ENCODE peak calls at places on chromosomes 4 and X, in seven cellular contexts. One of them, this sample, is unnamed. For H3K4me1, the result is how much of the 10 kb centered on the place peaks cover.

GRCh38 chr4:37685211-37685725 is 908 bp downstream of the RELL1 start:
- DNase-seq in prostate gland: no peak
- DNase-seq in Panc1: no peak
- DNase-seq in GM23338: peak
- DNase-seq in IMR-90: peak
- DNase-seq in mammary epithelial cell: peak
- DNase-seq in OCI-LY7: peak
- DNase-seq in this sample: no peak

GRCh38 chr4:113820164-113820563 is 58.6 kb upstream of the CAMK2D start:
- DNase-seq in prostate gland: no peak
- DNase-seq in Panc1: no peak
- DNase-seq in GM23338: no peak
- DNase-seq in IMR-90: peak
- DNase-seq in mammary epithelial cell: no peak
- DNase-seq in OCI-LY7: no peak
- DNase-seq in this sample: no peak

GRCh38 chrX:21905976-21906375 is 34.5 kb upstream of the SMS start:
- DNase-seq in prostate gland: no peak
- DNase-seq in Panc1: no peak
- DNase-seq in GM23338: no peak
- DNase-seq in IMR-90: no peak
- DNase-seq in mammary epithelial cell: no peak
- DNase-seq in OCI-LY7: no peak
- DNase-seq in this sample: no peak

GRCh38 chr4:52248836-52249235 is 197.7 kb downstream of the SPATA18 start:
- DNase-seq in prostate gland: no peak
- DNase-seq in Panc1: no peak
- DNase-seq in GM23338: no peak
- DNase-seq in IMR-90: no peak
- DNase-seq in mammary epithelial cell: peak
- DNase-seq in OCI-LY7: no peak
- DNase-seq in this sample: peak

GRCh38 chr4:73451404-73451803 is 15.4 kb downstream of the AFP start:
- DNase-seq in prostate gland: no peak
- DNase-seq in Panc1: no peak
- DNase-seq in GM23338: peak
- DNase-seq in IMR-90: peak
- DNase-seq in mammary epithelial cell: no peak
- DNase-seq in OCI-LY7: no peak
- DNase-seq in this sample: no peak

GRCh38 chrX:24023972-24024664 is 2.9 kb downstream of the KLHL15 start:
- DNase-seq in prostate gland: no peak
- DNase-seq in Panc1: no peak
- DNase-seq in GM23338: no peak
- DNase-seq in IMR-90: peak
- DNase-seq in mammary epithelial cell: peak
- DNase-seq in OCI-LY7: peak
- DNase-seq in this sample: no peak

GRCh38 chrX:1398431-1399340 is 6.8 kb upstream of the SLC25A6 start:
- DNase-seq in prostate gland: no peak
- DNase-seq in Panc1: no peak
- DNase-seq in GM23338: no peak
- DNase-seq in IMR-90: peak
- DNase-seq in mammary epithelial cell: no peak
- DNase-seq in OCI-LY7: no peak
- DNase-seq in this sample: no peak

GRCh38 chr4:173257732-173258717 is 76.1 kb downstream of the HMGB2 start:
- DNase-seq in prostate gland: peak
- DNase-seq in Panc1: peak
- DNase-seq in GM23338: peak
- DNase-seq in IMR-90: peak
- DNase-seq in mammary epithelial cell: peak
- DNase-seq in OCI-LY7: peak
- DNase-seq in this sample: peak

GRCh38 chr4:48484494-48485168 is 1.5 kb downstream of the SLC10A4 start:
- DNase-seq in prostate gland: no peak
- DNase-seq in Panc1: no peak
- DNase-seq in GM23338: peak
- DNase-seq in IMR-90: no peak
- DNase-seq in mammary epithelial cell: no peak
- DNase-seq in OCI-LY7: no peak
- DNase-seq in this sample: no peak

GRCh38 chrX:11888421-11888820 is 130.4 kb downstream of the MSL3 start:
- DNase-seq in prostate gland: no peak
- DNase-seq in Panc1: no peak
- DNase-seq in GM23338: no peak
- DNase-seq in IMR-90: no peak
- DNase-seq in mammary epithelial cell: peak
- DNase-seq in OCI-LY7: no peak
- DNase-seq in this sample: no peak

GRCh38 chrX:112641449-112641848 is 38.3 kb downstream of the LHFPL1 start:
- DNase-seq in prostate gland: no peak
- DNase-seq in Panc1: no peak
- DNase-seq in GM23338: no peak
- DNase-seq in IMR-90: no peak
- DNase-seq in mammary epithelial cell: no peak
- DNase-seq in OCI-LY7: no peak
- DNase-seq in this sample: no peak

GRCh38 chr4:182724414-182724813 is 192.8 kb downstream of the DCTD start:
- DNase-seq in prostate gland: no peak
- DNase-seq in Panc1: no peak
- DNase-seq in GM23338: no peak
- DNase-seq in IMR-90: peak
- DNase-seq in mammary epithelial cell: peak
- DNase-seq in OCI-LY7: no peak
- DNase-seq in this sample: peak

GRCh38 chr4:98601719-98602118 is 56.7 kb downstream of the TSPAN5 start:
- DNase-seq in prostate gland: no peak
- DNase-seq in Panc1: no peak
- DNase-seq in GM23338: no peak
- DNase-seq in IMR-90: no peak
- DNase-seq in mammary epithelial cell: peak
- DNase-seq in OCI-LY7: no peak
- DNase-seq in this sample: peak

GRCh38 chrX:113929004-113929403 is 654.9 kb upstream of the HTR2C start:
- DNase-seq in prostate gland: peak
- DNase-seq in Panc1: peak
- DNase-seq in GM23338: peak
- DNase-seq in IMR-90: peak
- DNase-seq in mammary epithelial cell: peak
- DNase-seq in OCI-LY7: peak
- DNase-seq in this sample: peak

GRCh38 chr4:87366763-87367162 is 24.2 kb downstream of the HSD17B11 start:
- DNase-seq in prostate gland: no peak
- DNase-seq in Panc1: no peak
- DNase-seq in GM23338: no peak
- DNase-seq in IMR-90: no peak
- DNase-seq in mammary epithelial cell: no peak
- DNase-seq in OCI-LY7: no peak
- DNase-seq in this sample: no peak

GRCh38 chr4:56630876-56631666 is 50.0 kb downstream of the HOPX start:
- DNase-seq in prostate gland: no peak
- DNase-seq in Panc1: no peak
- DNase-seq in GM23338: no peak
- DNase-seq in IMR-90: peak
- DNase-seq in mammary epithelial cell: no peak
- DNase-seq in OCI-LY7: no peak
- DNase-seq in this sample: peak

GRCh38 chr4:6680372-6681034 is 13.2 kb upstream of the S100P start:
- DNase-seq in prostate gland: no peak
- DNase-seq in Panc1: no peak
- DNase-seq in GM23338: peak
- DNase-seq in IMR-90: no peak
- DNase-seq in mammary epithelial cell: no peak
- DNase-seq in OCI-LY7: no peak
- DNase-seq in this sample: no peak

GRCh38 chr4:20283039-20283438 is 31.3 kb downstream of the SLIT2 start:
- DNase-seq in prostate gland: no peak
- DNase-seq in Panc1: no peak
- DNase-seq in GM23338: peak
- DNase-seq in IMR-90: no peak
- DNase-seq in mammary epithelial cell: no peak
- DNase-seq in OCI-LY7: no peak
- DNase-seq in this sample: no peak

GRCh38 chrX:48569958-48570357 is 4.3 kb upstream of the RBM3 start:
- DNase-seq in prostate gland: no peak
- DNase-seq in Panc1: no peak
- DNase-seq in GM23338: no peak
- DNase-seq in IMR-90: peak
- DNase-seq in mammary epithelial cell: peak
- DNase-seq in OCI-LY7: no peak
- DNase-seq in this sample: no peak

GRCh38 chr4:122855491-122855890 is 28.9 kb downstream of the FGF2 start:
- DNase-seq in prostate gland: no peak
- DNase-seq in Panc1: no peak
- DNase-seq in GM23338: no peak
- DNase-seq in IMR-90: no peak
- DNase-seq in mammary epithelial cell: no peak
- DNase-seq in OCI-LY7: peak
- DNase-seq in this sample: no peak

GRCh38 chr4:111880116-111880515 is 265.1 kb upstream of the FAM241A start:
- DNase-seq in prostate gland: no peak
- DNase-seq in Panc1: no peak
- DNase-seq in GM23338: no peak
- DNase-seq in IMR-90: no peak
- DNase-seq in mammary epithelial cell: no peak
- DNase-seq in OCI-LY7: no peak
- DNase-seq in this sample: no peak

GRCh38 chr4:13264126-13264525 is 220.0 kb downstream of the RAB28 start:
- DNase-seq in prostate gland: no peak
- DNase-seq in Panc1: no peak
- DNase-seq in GM23338: no peak
- DNase-seq in IMR-90: no peak
- DNase-seq in mammary epithelial cell: peak
- DNase-seq in OCI-LY7: no peak
- DNase-seq in this sample: no peak

GRCh38 chr4:155819066-155819465 is 47.0 kb downstream of the ASIC5 start:
- DNase-seq in prostate gland: no peak
- DNase-seq in Panc1: no peak
- DNase-seq in GM23338: no peak
- DNase-seq in IMR-90: no peak
- DNase-seq in mammary epithelial cell: no peak
- DNase-seq in OCI-LY7: no peak
- DNase-seq in this sample: no peak

GRCh38 chr4:142452132-142452855 is 393.8 kb downstream of the INPP4B start:
- DNase-seq in prostate gland: no peak
- DNase-seq in Panc1: no peak
- DNase-seq in GM23338: no peak
- DNase-seq in IMR-90: peak
- DNase-seq in mammary epithelial cell: peak
- DNase-seq in OCI-LY7: no peak
- DNase-seq in this sample: peak

GRCh38 chrX:148865237-148865636 is 364.8 kb downstream of the AFF2 start:
- DNase-seq in prostate gland: no peak
- DNase-seq in Panc1: no peak
- DNase-seq in GM23338: peak
- DNase-seq in IMR-90: no peak
- DNase-seq in mammary epithelial cell: no peak
- DNase-seq in OCI-LY7: peak
- DNase-seq in this sample: no peak
- TF ChIP-seq CTCF in prostate gland: no peak
- TF ChIP-seq CTCF in Panc1: peak
- TF ChIP-seq CTCF in GM23338: no peak
- TF ChIP-seq CTCF in IMR-90: no peak
- TF ChIP-seq CTCF in mammary epithelial cell: peak
- TF ChIP-seq CTCF in OCI-LY7: peak
- TF ChIP-seq CTCF in this sample: no peak

GRCh38 chrX:51975360-51975759 is 81.9 kb downstream of the MAGED1 start:
- DNase-seq in prostate gland: no peak
- DNase-seq in Panc1: no peak
- DNase-seq in GM23338: no peak
- DNase-seq in IMR-90: no peak
- DNase-seq in mammary epithelial cell: no peak
- DNase-seq in OCI-LY7: no peak
- DNase-seq in this sample: no peak
- H3K4me1 ChIP-seq in prostate gland: under half
- H3K4me1 ChIP-seq in Panc1: under half
- H3K4me1 ChIP-seq in GM23338: under half
- H3K4me1 ChIP-seq in IMR-90: under half
- H3K4me1 ChIP-seq in mammary epithelial cell: under half
- H3K4me1 ChIP-seq in OCI-LY7: under half
- H3K4me1 ChIP-seq in this sample: under half

DNA sequence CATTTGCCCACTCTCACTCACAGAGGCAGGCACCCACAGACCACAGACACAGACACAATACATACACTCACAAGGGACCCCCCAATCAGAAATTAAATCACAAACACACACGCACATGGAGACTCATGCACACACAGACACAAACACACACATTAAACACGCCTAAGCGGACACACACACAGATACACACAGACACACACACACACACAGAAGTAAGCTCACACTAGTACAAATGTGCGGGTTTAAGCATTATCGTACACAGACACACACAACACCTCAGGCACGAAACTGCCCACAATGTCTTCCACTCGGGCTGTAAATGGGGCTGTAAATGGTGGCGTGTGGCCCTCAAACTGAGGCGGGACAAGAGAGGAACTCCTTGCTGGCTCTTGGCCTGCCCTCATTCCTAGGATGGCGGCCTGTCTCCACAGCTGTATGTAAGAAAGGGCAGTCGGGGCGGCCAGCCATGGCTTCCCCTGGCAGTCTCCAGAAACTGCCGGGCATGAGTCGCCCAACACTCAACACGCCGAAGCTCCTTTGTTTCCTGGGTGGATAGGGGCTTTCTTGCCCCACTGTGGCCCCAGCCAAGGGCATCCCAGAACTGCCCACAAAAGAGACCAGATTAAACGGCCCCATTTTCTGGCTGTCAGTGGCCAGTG is 53.9 kb downstream of the NBDY start:
- DNase-seq in prostate gland: no peak
- DNase-seq in Panc1: no peak
- DNase-seq in GM23338: no peak
- DNase-seq in IMR-90: no peak
- DNase-seq in mammary epithelial cell: no peak
- DNase-seq in OCI-LY7: no peak
- DNase-seq in this sample: no peak
- H3K27ac ChIP-seq in prostate gland: no peak
- H3K27ac ChIP-seq in Panc1: no peak
- H3K27ac ChIP-seq in GM23338: no peak
- H3K27ac ChIP-seq in IMR-90: no peak
- H3K27ac ChIP-seq in mammary epithelial cell: no peak
- H3K27ac ChIP-seq in OCI-LY7: no peak
- H3K27ac ChIP-seq in this sample: no peak

DNA sequence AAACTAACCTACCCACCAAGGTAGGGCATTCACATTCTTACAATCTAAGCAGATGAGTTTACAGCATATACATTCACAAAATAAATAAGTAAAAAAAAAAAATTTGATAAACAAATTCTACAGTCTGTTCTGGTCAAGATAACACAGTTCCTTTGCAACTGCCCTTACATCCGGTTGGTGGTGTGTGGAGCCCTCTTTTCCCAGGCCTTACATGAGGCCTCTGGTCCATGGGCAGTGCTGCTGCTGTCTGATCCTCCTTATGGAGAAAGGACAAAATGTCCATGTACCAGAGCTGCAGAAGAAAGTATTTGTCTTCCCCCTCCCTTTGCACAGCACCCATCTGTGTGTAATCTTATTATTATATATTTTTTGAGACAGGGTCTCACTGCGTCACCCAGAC is 2.2 kb upstream of the SEPTIN11 start:
- DNase-seq in prostate gland: no peak
- DNase-seq in Panc1: no peak
- DNase-seq in GM23338: no peak
- DNase-seq in IMR-90: no peak
- DNase-seq in mammary epithelial cell: no peak
- DNase-seq in OCI-LY7: no peak
- DNase-seq in this sample: no peak
- TF ChIP-seq CTCF in prostate gland: no peak
- TF ChIP-seq CTCF in Panc1: no peak
- TF ChIP-seq CTCF in GM23338: peak
- TF ChIP-seq CTCF in IMR-90: no peak
- TF ChIP-seq CTCF in mammary epithelial cell: no peak
- TF ChIP-seq CTCF in OCI-LY7: no peak
- TF ChIP-seq CTCF in this sample: no peak